ENCODE peak calls at places on chromosomes 13 and 19, in eight cellular contexts. One of them, this sample, is unnamed. For H3K4me1, the result is how much of the 10 kb centered on the place peaks cover.

GRCh38 chr19:38264486-38265212 is at the start of gene SPINT2:
- DNase-seq in H9: peak
- DNase-seq in psoas muscle: peak
- DNase-seq in astrocyte: no peak
- DNase-seq in A673: no peak
- DNase-seq in GM12878: no peak
- DNase-seq in OCI-LY7: peak
- DNase-seq in transverse colon: no peak
- DNase-seq in this sample: no peak

GRCh38 chr13:46168341-46168740 is 13.6 kb downstream of the LCP1 start:
- DNase-seq in H9: no peak
- DNase-seq in psoas muscle: no peak
- DNase-seq in astrocyte: no peak
- DNase-seq in A673: no peak
- DNase-seq in GM12878: no peak
- DNase-seq in OCI-LY7: no peak
- DNase-seq in transverse colon: peak
- DNase-seq in this sample: no peak

GRCh38 chr19:50427997-50428425 is 4.7 kb upstream of the MYBPC2 start:
- DNase-seq in H9: peak
- DNase-seq in psoas muscle: peak
- DNase-seq in astrocyte: peak
- DNase-seq in A673: peak
- DNase-seq in GM12878: no peak
- DNase-seq in OCI-LY7: peak
- DNase-seq in transverse colon: peak
- DNase-seq in this sample: peak

GRCh38 chr13:35695411-35695810 is 218.9 kb upstream of the MAB21L1 start:
- DNase-seq in H9: peak
- DNase-seq in psoas muscle: no peak
- DNase-seq in astrocyte: no peak
- DNase-seq in A673: no peak
- DNase-seq in GM12878: no peak
- DNase-seq in OCI-LY7: no peak
- DNase-seq in transverse colon: no peak
- DNase-seq in this sample: no peak

GRCh38 chr19:48182434-48182833 is 12.0 kb downstream of the ZSWIM9 start:
- DNase-seq in H9: peak
- DNase-seq in psoas muscle: no peak
- DNase-seq in astrocyte: no peak
- DNase-seq in A673: no peak
- DNase-seq in GM12878: no peak
- DNase-seq in OCI-LY7: no peak
- DNase-seq in transverse colon: no peak
- DNase-seq in this sample: peak

GRCh38 chr13:112588490-112589297 is 741 bp upstream of the TUBGCP3 start:
- DNase-seq in H9: no peak
- DNase-seq in psoas muscle: peak
- DNase-seq in astrocyte: no peak
- DNase-seq in A673: peak
- DNase-seq in GM12878: no peak
- DNase-seq in OCI-LY7: no peak
- DNase-seq in transverse colon: no peak
- DNase-seq in this sample: no peak

GRCh38 chr13:97809576-97809975 is 143.9 kb upstream of the IPO5 start:
- DNase-seq in H9: no peak
- DNase-seq in psoas muscle: no peak
- DNase-seq in astrocyte: peak
- DNase-seq in A673: no peak
- DNase-seq in GM12878: no peak
- DNase-seq in OCI-LY7: no peak
- DNase-seq in transverse colon: no peak
- DNase-seq in this sample: no peak

GRCh38 chr19:49155830-49156346 is 692 bp upstream of the HRC start:
- DNase-seq in H9: peak
- DNase-seq in psoas muscle: peak
- DNase-seq in astrocyte: no peak
- DNase-seq in A673: no peak
- DNase-seq in GM12878: no peak
- DNase-seq in OCI-LY7: no peak
- DNase-seq in transverse colon: no peak
- DNase-seq in this sample: peak

GRCh38 chr13:113848431-113849260 is 15.2 kb downstream of the GAS6 start:
- DNase-seq in H9: peak
- DNase-seq in psoas muscle: peak
- DNase-seq in astrocyte: no peak
- DNase-seq in A673: no peak
- DNase-seq in GM12878: no peak
- DNase-seq in OCI-LY7: no peak
- DNase-seq in transverse colon: peak
- DNase-seq in this sample: peak

GRCh38 chr13:110113284-110113764 is 193.6 kb downstream of the COL4A1 start:
- DNase-seq in H9: no peak
- DNase-seq in psoas muscle: peak
- DNase-seq in astrocyte: peak
- DNase-seq in A673: no peak
- DNase-seq in GM12878: no peak
- DNase-seq in OCI-LY7: no peak
- DNase-seq in transverse colon: no peak
- DNase-seq in this sample: no peak

GRCh38 chr13:98563071-98563470 is 13.8 kb downstream of the STK24 start:
- DNase-seq in H9: no peak
- DNase-seq in psoas muscle: no peak
- DNase-seq in astrocyte: no peak
- DNase-seq in A673: no peak
- DNase-seq in GM12878: no peak
- DNase-seq in OCI-LY7: peak
- DNase-seq in transverse colon: no peak
- DNase-seq in this sample: no peak

GRCh38 chr13:93230466-93230865 is 3.9 kb downstream of the GPC6 start:
- DNase-seq in H9: no peak
- DNase-seq in psoas muscle: no peak
- DNase-seq in astrocyte: peak
- DNase-seq in A673: no peak
- DNase-seq in GM12878: no peak
- DNase-seq in OCI-LY7: no peak
- DNase-seq in transverse colon: no peak
- DNase-seq in this sample: no peak

GRCh38 chr19:42200116-42200740 is 17.2 kb downstream of the DEDD2 start:
- DNase-seq in H9: no peak
- DNase-seq in psoas muscle: no peak
- DNase-seq in astrocyte: no peak
- DNase-seq in A673: no peak
- DNase-seq in GM12878: no peak
- DNase-seq in OCI-LY7: no peak
- DNase-seq in transverse colon: no peak
- DNase-seq in this sample: no peak

GRCh38 chr19:42196011-42197001 is 21.2 kb downstream of the DEDD2 start:
- DNase-seq in H9: peak
- DNase-seq in psoas muscle: no peak
- DNase-seq in astrocyte: no peak
- DNase-seq in A673: no peak
- DNase-seq in GM12878: no peak
- DNase-seq in OCI-LY7: no peak
- DNase-seq in transverse colon: no peak
- DNase-seq in this sample: no peak

GRCh38 chr19:42199440-42200115 is 17.9 kb downstream of the DEDD2 start:
- DNase-seq in H9: peak
- DNase-seq in psoas muscle: peak
- DNase-seq in astrocyte: no peak
- DNase-seq in A673: no peak
- DNase-seq in GM12878: peak
- DNase-seq in OCI-LY7: peak
- DNase-seq in transverse colon: peak
- DNase-seq in this sample: peak

GRCh38 chr19:42198676-42199439 is 18.6 kb downstream of the DEDD2 start:
- DNase-seq in H9: peak
- DNase-seq in psoas muscle: no peak
- DNase-seq in astrocyte: no peak
- DNase-seq in A673: no peak
- DNase-seq in GM12878: peak
- DNase-seq in OCI-LY7: peak
- DNase-seq in transverse colon: peak
- DNase-seq in this sample: no peak

DNA sequence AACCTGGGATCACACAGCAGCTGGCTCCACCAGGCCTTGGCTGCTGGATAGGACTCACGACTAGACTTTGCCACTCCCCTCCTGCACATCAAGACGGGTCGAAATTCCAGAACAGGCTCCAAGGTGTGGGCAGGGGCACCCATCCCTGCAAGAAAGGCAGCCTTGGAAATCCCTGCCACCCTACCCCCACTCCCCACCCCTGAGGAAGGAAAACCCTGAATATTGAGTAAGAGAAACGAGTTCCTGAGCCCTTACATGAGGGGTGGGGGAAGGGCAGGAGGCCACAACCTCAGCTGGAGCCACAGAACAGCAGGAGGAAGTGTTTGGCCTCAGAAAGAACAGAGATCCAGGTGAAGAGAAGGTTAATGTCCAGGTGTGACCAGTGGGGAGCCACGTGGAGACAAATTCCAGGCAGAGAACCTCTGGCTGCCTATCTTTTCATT is 20.1 kb downstream of the DEDD2 start:
- DNase-seq in H9: peak
- DNase-seq in psoas muscle: no peak
- DNase-seq in astrocyte: no peak
- DNase-seq in A673: no peak
- DNase-seq in GM12878: no peak
- DNase-seq in OCI-LY7: no peak
- DNase-seq in transverse colon: no peak
- DNase-seq in this sample: no peak
- H3K4me1 ChIP-seq in H9: under half
- H3K4me1 ChIP-seq in psoas muscle: under half
- H3K4me1 ChIP-seq in astrocyte: under half
- H3K4me1 ChIP-seq in A673: under half
- H3K4me1 ChIP-seq in GM12878: half or more
- H3K4me1 ChIP-seq in OCI-LY7: half or more
- H3K4me1 ChIP-seq in transverse colon: under half
- H3K4me1 ChIP-seq in this sample: under half

DNA sequence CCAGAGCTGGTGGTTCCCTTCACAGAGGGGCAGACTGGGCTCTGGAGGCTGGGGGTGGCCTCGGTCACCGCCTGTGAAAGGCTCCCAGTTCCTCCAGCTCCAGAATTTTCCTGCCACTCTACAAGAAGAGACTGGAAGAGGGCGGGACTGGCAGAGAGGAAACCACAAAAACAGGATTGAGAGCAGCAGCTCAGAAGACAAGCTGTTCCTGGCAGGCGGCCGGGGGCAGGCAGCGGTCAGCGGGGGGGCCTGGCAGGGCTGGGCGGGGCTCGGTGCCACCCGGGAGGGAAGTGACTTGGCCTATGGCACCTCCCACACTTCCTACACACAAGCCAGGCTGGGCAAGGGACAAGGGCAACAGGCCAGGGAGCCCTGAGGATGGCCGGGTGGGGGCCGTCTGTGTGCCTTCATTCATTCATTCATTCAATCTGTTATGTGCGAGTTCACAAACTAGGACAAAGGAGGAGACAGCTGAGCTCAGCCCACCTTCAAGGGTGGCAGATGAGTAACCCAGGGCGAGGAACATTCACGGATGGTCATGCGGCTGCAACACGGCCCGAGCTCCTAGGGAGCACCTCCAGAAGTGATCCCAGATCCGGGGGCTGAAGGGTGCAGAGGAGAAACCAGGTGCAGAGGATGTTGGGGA is 16.9 kb upstream of the BTBD2 start:
- DNase-seq in H9: peak
- DNase-seq in psoas muscle: peak
- DNase-seq in astrocyte: peak
- DNase-seq in A673: peak
- DNase-seq in GM12878: no peak
- DNase-seq in OCI-LY7: no peak
- DNase-seq in transverse colon: peak
- DNase-seq in this sample: peak
- H3K27ac ChIP-seq in H9: no peak
- H3K27ac ChIP-seq in psoas muscle: peak
- H3K27ac ChIP-seq in astrocyte: no peak
- H3K27ac ChIP-seq in A673: peak
- H3K27ac ChIP-seq in GM12878: no peak
- H3K27ac ChIP-seq in OCI-LY7: no peak
- H3K27ac ChIP-seq in transverse colon: peak
- H3K27ac ChIP-seq in this sample: peak

DNA sequence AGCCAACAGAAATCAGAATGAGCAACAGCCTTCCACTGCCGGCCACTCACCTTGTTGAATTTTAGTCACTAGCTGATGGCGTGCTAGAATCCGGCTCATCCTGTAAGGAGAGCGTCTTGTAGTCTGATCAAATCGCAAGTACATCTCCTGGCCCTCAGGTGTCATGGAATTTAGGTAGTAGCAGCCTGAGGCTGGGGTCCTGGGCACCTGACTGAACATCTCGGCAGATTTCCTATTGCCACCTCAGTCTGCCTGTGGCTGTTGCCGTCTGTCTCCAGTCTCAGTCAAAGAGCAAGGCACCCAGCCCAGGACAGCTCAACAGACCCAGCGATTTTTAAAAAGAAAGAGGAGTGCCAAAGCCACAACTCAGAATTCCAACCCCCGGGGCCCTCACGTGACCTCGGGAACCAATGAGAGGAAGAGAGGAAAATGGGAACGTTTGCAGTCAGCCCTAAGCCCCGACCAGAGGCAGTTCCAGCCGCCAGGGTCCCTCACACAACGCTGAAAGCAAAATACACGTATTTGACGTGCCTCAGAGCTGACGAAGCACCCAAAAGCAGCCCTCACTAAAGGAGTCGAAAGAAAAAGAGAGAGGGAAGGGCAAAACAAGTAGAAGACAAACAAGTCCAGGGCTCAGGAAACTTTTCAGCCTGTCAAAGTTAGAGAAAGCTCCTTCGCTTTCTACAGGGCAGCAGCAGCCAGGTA is at the start of gene STARD13:
- DNase-seq in H9: peak
- DNase-seq in psoas muscle: peak
- DNase-seq in astrocyte: peak
- DNase-seq in A673: peak
- DNase-seq in GM12878: peak
- DNase-seq in OCI-LY7: no peak
- DNase-seq in transverse colon: peak
- DNase-seq in this sample: peak
- TF ChIP-seq CTCF in H9: peak
- TF ChIP-seq CTCF in psoas muscle: peak
- TF ChIP-seq CTCF in astrocyte: peak
- TF ChIP-seq CTCF in A673: peak
- TF ChIP-seq CTCF in GM12878: no peak
- TF ChIP-seq CTCF in OCI-LY7: no peak
- TF ChIP-seq CTCF in transverse colon: peak
- TF ChIP-seq CTCF in this sample: peak

DNA sequence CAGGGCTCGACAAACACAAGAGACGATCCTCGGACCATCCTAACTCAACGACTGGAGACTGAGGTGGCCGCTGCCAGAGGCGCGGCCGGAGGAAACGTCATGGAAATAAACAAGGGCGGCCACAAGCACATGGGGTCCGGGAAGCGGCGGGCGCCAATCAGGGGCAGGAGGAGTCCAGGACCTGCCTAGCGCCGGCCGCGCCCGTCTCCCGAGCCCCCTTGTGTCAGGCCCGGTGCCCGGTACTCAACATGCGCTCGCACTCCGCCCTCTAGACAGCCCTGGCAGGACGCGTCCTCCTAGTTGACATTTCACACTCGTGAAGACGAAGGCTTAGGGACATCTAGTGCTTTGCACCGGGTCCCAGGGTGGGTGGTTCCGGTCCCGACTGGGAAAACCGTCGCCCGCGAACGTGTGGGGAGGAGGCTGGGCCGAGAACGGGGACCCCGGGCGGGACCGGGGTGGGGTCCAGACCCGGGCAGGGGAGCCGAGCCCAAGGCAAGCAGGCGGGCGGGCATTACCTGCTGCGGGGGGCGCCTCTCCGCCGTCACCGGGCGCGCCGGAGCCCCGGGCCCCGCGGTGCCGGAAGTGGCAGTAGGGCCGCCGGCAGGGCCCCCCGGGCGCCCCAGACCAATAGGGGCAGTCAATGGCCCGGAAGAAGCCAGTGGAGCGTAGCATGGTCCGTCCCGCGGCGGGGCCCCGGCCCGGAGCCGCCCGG is 442 bp downstream of the REXO1 start:
- DNase-seq in H9: no peak
- DNase-seq in psoas muscle: no peak
- DNase-seq in astrocyte: no peak
- DNase-seq in A673: peak
- DNase-seq in GM12878: no peak
- DNase-seq in OCI-LY7: peak
- DNase-seq in transverse colon: peak
- DNase-seq in this sample: no peak
- H3K4me1 ChIP-seq in H9: under half
- H3K4me1 ChIP-seq in psoas muscle: under half
- H3K4me1 ChIP-seq in astrocyte: under half
- H3K4me1 ChIP-seq in A673: under half
- H3K4me1 ChIP-seq in GM12878: under half
- H3K4me1 ChIP-seq in OCI-LY7: under half
- H3K4me1 ChIP-seq in transverse colon: under half
- H3K4me1 ChIP-seq in this sample: half or more

This sample was measured in heart left ventricle.